ENCODE peak calls at places on chromosomes 6 and 20, in five cellular contexts. U, I, G, S and M are unnamed samples.
A peak's percentile ranks its signal among the peaks of the same experiment; 100 is the strongest.

GRCh38 chr6:170198298-170198697 is 92.6 kb downstream of the DLL1 start:
- DNase-seq in U (no peak), I (no peak), G (no peak), S (no peak), M (no peak)

GRCh38 chr6:45794465-45794864 is 221.2 kb downstream of the CLIC5 start:
- DNase-seq in U (no peak), I (no peak), G (no peak), S (no peak), M (no peak)

GRCh38 chr6:52672422-52673025 is 1.6 kb downstream of the TMEM14A start:
- DNase-seq in U (no peak), I (no peak), G (no peak), S (peak; percentile 16), M (no peak)

GRCh38 chr20:62704341-62704948 is 4.2 kb upstream of the NTSR1 start:
- DNase-seq in U (peak; percentile 87), I (peak; percentile 67), G (no peak), S (peak; percentile 93), M (no peak)

GRCh38 chr20:57890254-57890800 is 180.5 kb upstream of the PMEPA1 start:
- DNase-seq in U (no peak), I (no peak), G (no peak), S (no peak), M (no peak)

GRCh38 chr6:166556871-166557322 is 29.6 kb downstream of the RAMACL start:
- DNase-seq in U (peak; percentile 87), I (peak; percentile 64), G (no peak), S (peak; percentile 93), M (no peak)

GRCh38 chr6:137171824-137172733 is 1.4 kb downstream of the IL22RA2 start:
- DNase-seq in U (no peak), I (no peak), G (no peak), S (no peak), M (no peak)

GRCh38 chr20:37379967-37380828 is 34.3 kb downstream of the SRC start:
- DNase-seq in U (no peak), I (no peak), G (no peak), S (peak; percentile 21), M (no peak)

GRCh38 chr6:17863971-17864754 is 123.3 kb downstream of the KIF13A start:
- DNase-seq in U (peak; percentile 27), I (no peak), G (no peak), S (peak; percentile 34), M (no peak)

GRCh38 chr6:8481727-8482126 is 46.4 kb upstream of the SLC35B3 start:
- DNase-seq in U (no peak), I (no peak), G (peak; percentile 46), S (no peak), M (no peak)

GRCh38 chr20:12557224-12557623 is 451.5 kb upstream of the SPTLC3 start:
- DNase-seq in U (no peak), I (no peak), G (no peak), S (no peak), M (no peak)

GRCh38 chr20:3218307-3218988 is 9.2 kb downstream of the ITPA start:
- DNase-seq in U (peak; percentile 61), I (no peak), G (peak; percentile 48), S (peak; percentile 70), M (peak; percentile 85)

GRCh38 chr6:159823953-159824352 is 23.9 kb downstream of the PNLDC1 start:
- DNase-seq in U (no peak), I (no peak), G (no peak), S (no peak), M (no peak)

GRCh38 chr6:4611441-4612129 is 164.6 kb upstream of the CDYL start:
- DNase-seq in U (no peak), I (no peak), G (no peak), S (no peak), M (no peak)

GRCh38 chr6:137904822-137905617 is 38.0 kb downstream of the TNFAIP3 start:
- DNase-seq in U (no peak), I (no peak), G (no peak), S (peak; percentile 53), M (peak; percentile 35)

GRCh38 chr6:692356-692851 is 535 bp downstream of the EXOC2 start:
- DNase-seq in U (peak; percentile 37), I (no peak), G (peak; percentile 88), S (peak; percentile 33), M (peak; percentile 84)

DNA sequence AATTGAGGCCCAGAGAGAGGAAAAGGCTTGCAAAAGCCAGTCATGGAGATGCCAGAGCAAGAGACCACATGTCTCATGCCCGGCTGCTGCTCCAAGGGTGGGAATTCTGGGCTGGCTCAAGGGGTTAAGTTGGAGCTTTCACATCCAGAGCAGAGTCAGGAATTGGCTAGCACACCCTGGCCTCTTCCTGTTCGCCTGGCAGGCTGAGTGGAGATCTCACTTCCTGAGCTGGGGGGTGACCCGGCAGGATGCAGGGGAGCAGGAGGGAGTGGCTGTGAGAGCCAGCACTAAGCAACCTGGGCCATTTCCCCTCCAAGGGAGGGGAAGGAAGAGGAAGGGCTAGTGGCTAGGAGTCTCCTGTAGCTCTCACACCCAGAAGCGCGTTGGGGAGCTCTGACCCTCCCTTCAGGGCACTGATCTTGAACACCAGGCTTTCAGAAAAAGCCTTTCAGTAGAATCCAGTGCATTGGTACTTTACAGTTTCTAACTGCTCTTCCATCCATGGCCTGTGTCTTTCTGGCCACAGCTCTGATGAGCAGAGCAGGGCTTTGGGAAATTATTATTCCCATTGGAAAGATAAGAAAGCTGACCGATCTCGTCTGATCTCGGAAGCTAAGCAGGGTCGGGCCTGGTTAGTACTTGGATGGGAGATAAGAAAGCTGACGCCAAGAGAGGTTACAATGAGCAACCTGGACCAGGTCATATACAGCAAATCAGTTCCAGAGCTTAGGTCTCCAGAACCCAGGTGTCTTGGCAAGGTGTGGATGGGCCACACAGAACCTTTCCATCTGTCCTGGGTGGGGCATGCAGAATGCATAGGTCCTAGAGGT is 2.2 kb upstream of the CCM2L start:
- DNase-seq in U (peak; percentile 58), I (no peak), G (no peak), S (peak; percentile 26), M (no peak)
- H3K4me1 ChIP-seq in U (peaks cover 53% of the 10 kb centered on the region), I (no peaks in the 10 kb centered on the region), G (no peaks in the 10 kb centered on the region), S (peaks cover 12% of the 10 kb centered on the region), M (no peaks in the 10 kb centered on the region)

DNA sequence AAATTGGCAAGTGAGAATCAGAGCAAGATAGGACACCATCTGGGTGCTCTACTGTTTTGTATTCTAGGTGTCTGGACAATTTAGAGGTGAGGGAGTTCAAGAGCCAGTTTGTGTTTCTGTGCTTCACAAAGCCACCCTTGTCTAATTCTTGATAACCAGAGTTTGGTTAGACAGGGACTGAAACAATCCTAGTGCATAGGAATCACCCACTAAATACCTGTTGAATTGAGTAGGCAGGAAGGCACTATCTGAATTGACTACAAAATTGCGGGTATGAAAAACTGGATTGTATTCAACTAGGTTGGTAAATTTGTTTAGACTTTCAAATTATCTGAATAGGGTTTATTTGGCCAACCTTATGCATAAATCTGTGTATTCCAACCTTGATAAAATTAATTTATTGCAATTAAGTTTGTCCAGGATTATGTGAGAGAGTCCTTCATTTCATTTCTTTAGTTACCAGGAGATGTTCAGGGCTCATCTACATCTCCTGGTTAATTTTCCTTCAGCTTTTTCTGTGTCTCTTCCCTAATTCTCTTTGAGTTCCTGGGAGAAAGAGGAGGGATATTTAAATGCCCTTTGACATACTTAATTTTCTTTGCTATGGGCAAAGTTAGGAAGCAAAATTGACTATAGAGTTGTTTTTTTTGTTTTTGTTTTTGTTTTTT is 1.7 kb downstream of the TPX2 start:
- DNase-seq in U (no peak), I (no peak), G (no peak), S (no peak), M (no peak)
- H3K4me3 ChIP-seq in U (no peak overlapping the region), I (no peak overlapping the region), G (peak overlapping the region; percentile 91), S (no peak overlapping the region), M (no peak overlapping the region)

GRCh38 chr20:59620860-59621485 is 16.6 kb downstream of the PHACTR3 start:
- DNase-seq in U (no peak), I (no peak), G (no peak), S (no peak), M (no peak)
- TF ChIP-seq CTCF in U (no peak), I (no peak), G (no peak), S (no peak), M (no peak)

DNA sequence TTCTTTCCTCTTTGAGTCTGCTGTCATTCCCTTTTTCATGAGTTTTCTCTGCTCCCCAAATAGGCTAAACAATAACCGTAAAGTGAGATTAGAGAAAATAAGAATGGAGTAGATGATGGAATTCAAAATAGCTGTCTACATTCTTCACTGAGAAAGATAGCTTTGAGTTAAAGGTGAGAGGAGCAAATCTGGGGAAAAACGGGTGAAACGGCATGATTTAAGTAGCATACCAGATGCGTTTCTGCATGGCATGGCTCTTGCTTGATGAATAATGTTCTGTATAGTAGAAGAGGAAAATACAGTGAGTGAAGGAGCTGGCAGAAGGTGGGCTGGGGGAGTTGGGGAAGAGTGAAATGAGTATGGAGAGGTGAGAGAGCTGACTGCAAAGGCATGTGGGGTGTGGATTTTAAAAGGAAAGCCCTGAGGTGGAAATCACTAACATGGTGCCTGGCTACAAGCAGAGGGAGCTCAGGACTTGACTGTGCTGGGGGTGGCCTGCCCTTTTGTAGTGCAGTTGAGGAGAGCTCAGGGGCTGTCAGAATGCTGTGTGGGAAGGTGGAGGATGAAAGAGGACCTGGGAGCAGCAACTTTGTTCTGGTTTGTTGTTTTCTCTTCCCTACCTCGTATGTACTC is 8.8 kb downstream of the BICRAL start:
- DNase-seq in U (no peak), I (no peak), G (no peak), S (no peak), M (no peak)
- H3K4me1 ChIP-seq in U (peaks cover 57% of the 10 kb centered on the region), I (peaks cover 49% of the 10 kb centered on the region), G (peaks cover 10% of the 10 kb centered on the region), S (peaks cover 51% of the 10 kb centered on the region), M (peaks cover 54% of the 10 kb centered on the region)

DNA sequence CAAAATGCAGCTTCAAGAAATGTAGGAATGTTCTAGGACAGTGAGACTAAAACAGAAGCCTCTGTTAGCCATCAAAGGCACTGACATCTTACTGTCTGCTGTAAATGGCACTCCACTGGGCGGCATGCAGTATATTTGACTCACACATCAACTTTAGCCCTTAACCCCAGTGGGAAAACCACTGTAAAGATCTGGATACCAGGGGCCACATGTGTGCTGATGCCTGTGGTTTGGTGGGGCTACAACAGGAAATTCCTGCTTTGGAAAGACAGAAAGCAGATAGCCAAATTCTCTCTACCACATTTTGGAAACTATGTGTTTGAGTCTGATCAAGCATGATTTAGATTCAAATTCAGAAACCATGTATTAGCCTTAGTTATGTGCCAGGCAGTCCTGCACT is 4.3 kb downstream of the PFDN4 start:
- DNase-seq in U (no peak), I (no peak), G (no peak), S (no peak), M (no peak)
- H3K4me3 ChIP-seq in U (no peak overlapping the region), I (no peak overlapping the region), G (no peak overlapping the region), S (no peak overlapping the region), M (no peak overlapping the region)

DNA sequence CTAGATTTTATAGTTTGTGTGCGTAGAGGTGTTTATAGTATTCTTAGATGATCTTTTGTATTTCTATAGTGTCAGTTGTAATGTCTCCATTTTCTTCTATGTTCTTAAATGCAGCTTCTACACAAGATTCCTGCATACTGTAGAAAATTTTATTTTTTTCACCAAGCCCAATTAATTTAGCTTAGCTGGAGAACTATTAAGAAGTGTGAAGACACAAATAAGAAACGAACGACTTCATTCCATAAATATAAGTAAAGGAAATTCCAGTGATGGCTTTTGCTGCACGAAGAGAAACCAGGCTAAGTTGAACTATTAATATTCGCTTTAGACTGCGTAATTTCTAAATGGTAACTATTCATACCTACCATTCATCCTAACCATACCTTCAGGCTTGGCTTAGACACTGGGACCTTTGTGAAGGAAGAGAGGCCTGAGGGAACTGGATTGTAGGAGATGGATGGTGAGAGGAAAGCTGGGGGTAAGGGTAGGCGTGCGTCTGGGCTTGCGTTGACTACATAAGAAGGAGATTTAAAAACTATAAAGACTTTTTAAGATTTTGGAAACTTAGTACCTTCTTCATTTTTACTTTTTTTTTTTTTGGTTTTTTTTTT is 15.9 kb downstream of the HLA-DOA start:
- DNase-seq in U (no peak), I (no peak), G (no peak), S (no peak), M (no peak)
- TF ChIP-seq CTCF in U (no peak), I (no peak), G (no peak), S (no peak), M (no peak)